ENCODE peak calls at places on chromosomes 3 and 15, in seven cellular contexts. L, Y, C, E, G, F and B are unnamed samples.

GRCh38 chr3:121951291-121951690 is 57.1 kb downstream of the SLC15A2 start:
- DNase-seq in L (no peak), Y (no peak), E (no peak), C (no peak), F (peak; percentile 30), G (no peak), B (no peak)

GRCh38 chr3:188421836-188422540 is 268.0 kb downstream of the LPP start:
- DNase-seq in E (no peak), Y (no peak), L (no peak), C (peak; percentile 78), F (peak; percentile 75), G (no peak), B (no peak)

GRCh38 chr3:147651107-147651506 is 241.9 kb downstream of the ZIC1 start:
- DNase-seq in C (no peak), E (no peak), Y (no peak), G (no peak), L (no peak), F (no peak), B (no peak)

GRCh38 chr3:130963444-130963843 is 63.2 kb downstream of the ASTE1 start:
- DNase-seq in L (no peak), Y (no peak), E (no peak), F (no peak), G (no peak), C (no peak), B (no peak)

GRCh38 chr3:72213296-72214064 is 428.5 kb upstream of the PROK2 start:
- DNase-seq in E (no peak), Y (no peak), L (no peak), F (no peak), C (no peak), G (no peak), B (no peak)

GRCh38 chr3:105829229-105829628 is 39.6 kb downstream of the CBLB start:
- DNase-seq in E (no peak), F (no peak), Y (no peak), G (no peak), C (no peak), L (no peak), B (no peak)

GRCh38 chr3:32121137-32121536 is 14.7 kb downstream of the GPD1L start:
- DNase-seq in Y (no peak), C (no peak), L (no peak), G (no peak), F (no peak), E (no peak), B (no peak)

GRCh38 chr3:155196131-155197075 is 97.1 kb downstream of the STRIT1 start:
- DNase-seq in L (no peak), G (no peak), E (no peak), Y (no peak), C (no peak), F (no peak), B (no peak)

GRCh38 chr3:185208836-185209235 is 45.0 kb downstream of the EHHADH start:
- DNase-seq in C (no peak), F (no peak), E (no peak), G (no peak), L (no peak), Y (no peak), B (no peak)

GRCh38 chr3:16940769-16941683 is 56.3 kb downstream of the PLCL2 start:
- DNase-seq in Y (no peak), L (no peak), F (no peak), E (no peak), C (no peak), G (no peak), B (no peak)

GRCh38 chr15:33671456-33671855 is 296.8 kb upstream of the CHRM5 start:
- DNase-seq in F (no peak), Y (no peak), G (no peak), E (no peak), L (no peak), C (no peak), B (no peak)

GRCh38 chr3:56323986-56324420 is 144.3 kb downstream of the ERC2 start:
- DNase-seq in C (no peak), Y (no peak), L (peak; percentile 37), F (no peak), G (no peak), E (peak; percentile 10), B (no peak)

GRCh38 chr3:194890086-194890485 is 204.4 kb downstream of the FAM43A start:
- DNase-seq in L (no peak), G (no peak), C (no peak), E (no peak), Y (no peak), F (no peak), B (peak; percentile 44)

GRCh38 chr3:33092496-33093254 is 4.3 kb downstream of the GLB1 start:
- DNase-seq in G (no peak), L (no peak), C (no peak), Y (no peak), F (no peak), E (no peak), B (no peak)

GRCh38 chr3:128548011-128548410 is 55.0 kb upstream of the GATA2 start:
- DNase-seq in C (no peak), E (no peak), Y (no peak), F (no peak), L (no peak), G (no peak), B (no peak)

GRCh38 chr15:92617197-92618037 is 38.2 kb downstream of the FAM174B start:
- DNase-seq in G (peak; percentile 74), F (peak; percentile 93), L (peak; percentile 59), E (no peak), C (no peak), Y (peak; percentile 91), B (no peak)

GRCh38 chr3:101845405-101845804 is 3.9 kb upstream of the NFKBIZ start:
- DNase-seq in C (no peak), Y (no peak), G (no peak), E (no peak), F (no peak), L (no peak), B (no peak)

GRCh38 chr3:160226740-160227048 is 1.5 kb downstream of the C3orf80 start:
- DNase-seq in F (no peak), Y (no peak), L (no peak), C (no peak), E (no peak), G (no peak), B (no peak)

GRCh38 chr3:99884484-99884883 is 66.8 kb downstream of the CMSS1 start:
- DNase-seq in E (no peak), G (no peak), Y (no peak), F (no peak), C (no peak), L (no peak), B (no peak)

GRCh38 chr3:139764936-139765335 is 87.2 kb upstream of the NMNAT3 start:
- DNase-seq in G (no peak), E (peak; percentile 77), C (no peak), F (no peak), L (peak; percentile 70), Y (no peak), B (no peak)

GRCh38 chr3:30308131-30308530 is 298.3 kb upstream of the TGFBR2 start:
- DNase-seq in L (peak; percentile 78), G (no peak), Y (no peak), E (no peak), C (no peak), F (no peak), B (no peak)

GRCh38 chr3:141235661-141236171 is 4.1 kb downstream of the PXYLP1 start:
- DNase-seq in F (no peak), G (no peak), L (no peak), C (no peak), Y (peak; percentile 86), E (no peak), B (peak; percentile 62)
- TF ChIP-seq CTCF in F (no peak), G (peak; percentile 14), L (no peak), C (no peak), Y (peak; percentile 37), E (no peak), B (no peak)

GRCh38 chr3:126259411-126260391 is 79.3 kb upstream of the ALDH1L1 start:
- DNase-seq in G (no peak), L (no peak), F (peak; percentile 53), Y (peak; percentile 77), E (peak; percentile 8), C (no peak), B (no peak)
- TF ChIP-seq CTCF in G (peak; percentile 84), L (peak; percentile 66), F (peak; percentile 50), Y (peak; percentile 79), E (peak; percentile 60), C (no peak), B (peak; percentile 53)

DNA sequence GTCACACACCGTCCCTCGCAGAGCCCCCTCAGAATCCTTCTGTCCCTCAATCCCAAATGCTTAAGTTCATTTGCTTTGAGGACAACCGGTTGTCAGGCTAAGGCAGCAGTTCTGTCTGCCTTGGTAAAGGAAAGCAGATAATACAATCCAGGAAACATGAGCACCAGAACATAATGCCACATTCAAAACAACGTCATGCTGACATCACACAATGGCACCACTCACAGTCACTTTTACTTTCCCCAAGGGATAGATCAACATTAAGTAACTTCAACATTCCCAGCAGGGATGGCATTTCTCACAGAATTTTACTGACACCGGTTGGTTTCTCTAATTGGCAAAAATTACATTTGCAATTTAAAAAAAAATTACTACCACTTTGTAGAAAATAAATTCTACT is 74.6 kb upstream of the PSMD6 start:
- DNase-seq in Y (no peak), F (no peak), E (no peak), G (no peak), L (no peak), C (no peak), B (no peak)
- TF ChIP-seq CTCF in Y (no peak), F (no peak), E (no peak), G (no peak), L (no peak), C (no peak), B (no peak)

GRCh38 chr15:51724673-51725072 is 12.8 kb downstream of the LYSMD2 start:
- DNase-seq in E (no peak), C (no peak), Y (no peak), G (no peak), L (no peak), F (no peak), B (no peak)

GRCh38 chr15:51727141-51727897 is 10.1 kb downstream of the LYSMD2 start:
- DNase-seq in F (no peak), Y (no peak), G (no peak), L (no peak), E (no peak), C (no peak), B (no peak)

GRCh38 chr15:51724199-51724598 is 13.3 kb downstream of the LYSMD2 start:
- DNase-seq in E (no peak), L (no peak), G (no peak), Y (no peak), C (no peak), F (no peak), B (no peak)

GRCh38 chr15:51721199-51721960 is 16.1 kb downstream of the LYSMD2 start:
- DNase-seq in L (no peak), C (no peak), E (no peak), Y (no peak), G (no peak), F (no peak), B (no peak)

DNA sequence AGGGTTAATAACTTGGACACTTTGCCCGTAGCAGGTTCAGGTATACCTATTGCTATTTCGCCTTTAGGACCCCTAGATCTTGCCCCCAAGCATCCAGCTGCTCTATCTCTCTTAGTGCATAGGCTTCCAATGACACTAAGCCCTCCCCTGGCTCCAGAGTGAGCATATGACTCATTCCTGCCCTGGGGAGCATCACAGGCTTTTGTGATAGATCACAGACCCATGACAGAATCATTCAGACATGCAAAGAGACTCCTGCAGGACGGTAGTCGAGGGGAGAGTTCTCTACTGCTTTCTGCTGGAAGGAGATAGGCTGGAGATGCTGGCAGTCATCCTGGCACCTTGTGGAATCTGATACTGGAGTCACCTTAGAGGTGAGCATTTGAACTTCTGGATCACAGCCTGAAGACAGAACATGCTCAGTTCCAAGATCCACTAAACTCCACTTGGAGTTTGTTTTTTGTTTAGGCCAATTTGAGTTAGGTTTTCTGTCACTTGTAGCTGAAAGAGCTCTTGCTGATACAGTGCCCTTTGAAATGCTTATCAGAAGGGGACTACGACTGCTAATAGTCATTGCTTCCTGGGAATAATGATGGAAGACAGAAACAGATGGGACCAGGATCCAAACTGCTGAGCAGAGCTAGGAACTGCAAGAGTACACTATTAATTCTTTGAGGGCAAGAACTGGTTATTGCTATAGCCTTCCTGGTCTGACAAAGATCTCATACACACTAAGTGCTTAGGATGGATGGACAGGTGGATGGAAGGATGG is 11.0 kb downstream of the LYSMD2 start:
- DNase-seq in E (no peak), L (peak; percentile 40), Y (no peak), F (peak; percentile 18), G (peak; percentile 84), C (no peak), B (no peak)
- TF ChIP-seq CTCF in E (no peak), L (peak; percentile 9), Y (no peak), F (no peak), G (no peak), C (no peak), B (no peak)